ENCODE peak calls at places on chromosomes 4 and X, in five cellular contexts. M, Z, O, I and X are unnamed samples.
A peak's percentile ranks its signal among the peaks of the same experiment; 100 is the strongest.

GRCh38 chrX:794311-794710 is 163.7 kb downstream of the SHOX start:
- DNase-seq in M (no peak), I (no peak), Z (no peak), O (no peak), X (no peak)

GRCh38 chr4:168098257-168098717 is 6.0 kb downstream of the ANXA10 start:
- DNase-seq in I (no peak), Z (peak; percentile 56), M (no peak), O (peak; percentile 77), X (peak; percentile 52)

GRCh38 chr4:8646296-8647093 is 53.9 kb downstream of the CPZ start:
- DNase-seq in M (no peak), O (no peak), Z (no peak), I (no peak), X (no peak)

GRCh38 chrX:123155327-123155726 is 28.8 kb upstream of the GRIA3 start:
- DNase-seq in O (peak; percentile 12), I (no peak), Z (no peak), M (no peak), X (peak; percentile 28)

GRCh38 chrX:3639236-3639635 is 74.2 kb downstream of the PRKX start:
- DNase-seq in I (no peak), Z (no peak), M (no peak), O (no peak), X (no peak)

GRCh38 chrX:45083314-45083713 is 117.4 kb downstream of the DIPK2B start:
- DNase-seq in I (no peak), M (no peak), Z (no peak), O (peak; percentile 25), X (no peak)

GRCh38 chrX:49155243-49155899 is 7.2 kb upstream of the MAGIX start:
- DNase-seq in Z (peak; percentile 80), O (peak; percentile 69), I (no peak), M (peak; percentile 30), X (peak; percentile 82)

GRCh38 chr4:184826315-184827266 is 823 bp upstream of the ACSL1 start:
- DNase-seq in O (peak; percentile 25), I (peak; percentile 50), Z (no peak), M (no peak), X (no peak)

GRCh38 chr4:27760176-27760575 is 899.5 kb downstream of the STIM2 start:
- DNase-seq in Z (no peak), I (no peak), O (no peak), M (no peak), X (no peak)

GRCh38 chrX:44025611-44026010 is 52.4 kb upstream of the NDP start:
- DNase-seq in I (no peak), M (no peak), O (peak; percentile 47), Z (peak; percentile 58), X (no peak)

GRCh38 chrX:48504261-48504660 is 4.5 kb upstream of the PORCN start:
- DNase-seq in M (no peak), O (no peak), Z (no peak), I (no peak), X (no peak)

GRCh38 chr4:177246636-177247584 is 62.8 kb upstream of the NEIL3 start:
- DNase-seq in O (peak; percentile 52), I (no peak), M (no peak), Z (peak; percentile 25), X (no peak)

GRCh38 chr4:6343950-6344408 is 74.3 kb downstream of the WFS1 start:
- DNase-seq in O (peak; percentile 86), Z (peak; percentile 44), M (peak; percentile 68), I (no peak), X (peak; percentile 84)

GRCh38 chr4:123976285-123976684 is 579.7 kb downstream of the SPRY1 start:
- DNase-seq in O (peak; percentile 34), Z (peak; percentile 32), M (no peak), I (no peak), X (no peak)

GRCh38 chrX:74015379-74016019 is 288.5 kb upstream of the ZCCHC13 start:
- DNase-seq in O (peak; percentile 78), I (no peak), Z (peak; percentile 88), M (peak; percentile 59), X (peak; percentile 86)

GRCh38 chr4:108825737-108826136 is 62.9 kb upstream of the ETNPPL start:
- DNase-seq in Z (no peak), O (no peak), I (no peak), M (no peak), X (no peak)

GRCh38 chr4:147299205-147299604 is 181.7 kb upstream of the EDNRA start:
- DNase-seq in I (no peak), Z (peak; percentile 25), M (no peak), O (no peak), X (no peak)

GRCh38 chrX:27889878-27890277 is 82.1 kb downstream of the MAGEB10 start:
- DNase-seq in I (no peak), O (no peak), Z (no peak), M (no peak), X (no peak)

GRCh38 chr4:36187723-36188333 is 56.5 kb downstream of the ARAP2 start:
- DNase-seq in M (no peak), Z (peak; percentile 57), I (no peak), O (peak; percentile 33), X (peak; percentile 42)

GRCh38 chrX:54306379-54306778 is 51.5 kb downstream of the WNK3 start:
- DNase-seq in O (no peak), M (no peak), Z (no peak), I (no peak), X (no peak)

GRCh38 chrX:110006826-110007375 is 4.0 kb downstream of the TMEM164 start:
- DNase-seq in I (no peak), O (no peak), M (no peak), Z (no peak), X (no peak)

GRCh38 chr4:79673898-79674297 is 265.9 kb upstream of the GK2 start:
- DNase-seq in M (no peak), Z (no peak), I (no peak), O (no peak), X (no peak)

GRCh38 chr4:81256059-81256635 is 41.1 kb upstream of the PRKG2 start:
- DNase-seq in Z (no peak), O (no peak), I (no peak), M (no peak), X (no peak)

GRCh38 chrX:13404364-13404763 is 84.5 kb upstream of the ATXN3L start:
- DNase-seq in I (no peak), O (no peak), Z (no peak), M (no peak), X (no peak)

GRCh38 chrX:12332786-12333347 is 194.6 kb downstream of the FRMPD4 start:
- DNase-seq in I (no peak), Z (no peak), O (no peak), M (no peak), X (no peak)

GRCh38 chrX:11687157-11687556 is 21.4 kb upstream of the ARHGAP6 start:
- DNase-seq in O (no peak), Z (no peak), M (no peak), I (no peak), X (no peak)

GRCh38 chr4:83109480-83110221 is 4.9 kb downstream of the PLAC8 start:
- DNase-seq in I (peak; percentile 36), Z (peak; percentile 20), M (peak; percentile 52), O (no peak), X (no peak)

GRCh38 chr4:76897522-76898384 is at the start of gene SOWAHB:
- DNase-seq in O (no peak), Z (no peak), I (no peak), M (peak; percentile 81), X (peak; percentile 52)

GRCh38 chr4:101981756-101982155 is 191.2 kb downstream of the BANK1 start:
- DNase-seq in O (no peak), I (no peak), M (peak; percentile 59), Z (no peak), X (no peak)

GRCh38 chr4:184457530-184458249 is 16.7 kb downstream of the IRF2 start:
- DNase-seq in M (no peak), O (peak; percentile 48), I (no peak), Z (no peak), X (no peak)

GRCh38 chrX:22389544-22390243 is 117.0 kb downstream of the CBLL2 start:
- DNase-seq in Z (peak; percentile 85), O (peak; percentile 80), M (no peak), I (no peak), X (peak; percentile 59)

GRCh38 chrX:47644557-47645091 is 5.7 kb downstream of the ELK1 start:
- DNase-seq in Z (no peak), I (no peak), O (peak; percentile 63), M (no peak), X (peak; percentile 23)

GRCh38 chr4:186820371-186820990 is 96.8 kb upstream of the FAT1 start:
- DNase-seq in I (peak; percentile 58), O (peak; percentile 68), Z (peak; percentile 71), M (peak; percentile 40), X (peak; percentile 46)

DNA sequence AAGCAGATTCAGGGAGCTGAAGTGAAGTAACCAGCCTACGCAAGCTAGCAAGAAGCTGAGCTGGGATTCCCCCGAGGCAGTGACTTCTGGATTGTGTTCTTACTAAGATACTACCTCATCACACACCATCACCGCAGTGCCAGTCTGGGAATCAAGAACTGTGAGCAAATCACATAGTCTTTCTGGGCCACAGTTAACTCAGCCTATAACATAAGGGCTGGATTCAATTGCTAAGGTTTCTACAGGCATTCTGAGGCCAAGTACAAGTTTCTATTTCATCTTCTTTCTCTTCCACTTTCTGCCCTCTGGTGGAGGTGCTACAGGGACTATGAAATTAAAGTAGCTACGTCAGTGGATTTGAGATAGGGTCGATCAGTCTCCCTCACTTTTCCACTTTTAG is 1.4 kb upstream of the CORIN start:
- DNase-seq in M (no peak), O (peak; percentile 91), Z (peak; percentile 54), I (no peak), X (no peak)
- TF ChIP-seq CTCF in M (no peak), O (peak; percentile 43), Z (peak; percentile 44), I (peak; percentile 36), X (no peak)

DNA sequence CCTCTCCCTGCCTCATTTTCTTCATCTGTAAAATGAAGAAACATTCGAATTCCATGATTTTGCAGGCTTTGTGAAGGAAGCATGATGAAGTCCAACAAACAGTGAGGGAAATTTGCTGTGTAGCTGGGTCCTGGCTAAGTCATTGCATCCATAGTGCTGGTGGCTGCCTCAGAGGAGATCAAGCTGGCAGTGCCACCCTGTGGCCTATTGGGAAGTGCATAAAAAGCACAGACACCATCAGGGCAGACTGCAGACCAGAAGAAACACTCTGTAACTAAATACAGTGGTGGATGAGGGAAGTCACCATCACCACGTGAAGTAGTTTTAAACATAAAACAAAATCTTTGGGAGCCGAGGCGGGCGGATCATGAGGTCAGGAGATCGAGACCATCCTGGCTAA is 40.7 kb upstream of the DDX3X start:
- DNase-seq in I (no peak), M (no peak), Z (no peak), O (no peak), X (peak; percentile 33)
- TF ChIP-seq CTCF in I (no peak), M (no peak), Z (peak; percentile 31), O (no peak), X (no peak)

GRCh38 chrX:136339702-136340101 is 38.9 kb downstream of the ADGRG4 start:
- DNase-seq in O (no peak), Z (no peak), M (no peak), I (no peak), X (no peak)

DNA sequence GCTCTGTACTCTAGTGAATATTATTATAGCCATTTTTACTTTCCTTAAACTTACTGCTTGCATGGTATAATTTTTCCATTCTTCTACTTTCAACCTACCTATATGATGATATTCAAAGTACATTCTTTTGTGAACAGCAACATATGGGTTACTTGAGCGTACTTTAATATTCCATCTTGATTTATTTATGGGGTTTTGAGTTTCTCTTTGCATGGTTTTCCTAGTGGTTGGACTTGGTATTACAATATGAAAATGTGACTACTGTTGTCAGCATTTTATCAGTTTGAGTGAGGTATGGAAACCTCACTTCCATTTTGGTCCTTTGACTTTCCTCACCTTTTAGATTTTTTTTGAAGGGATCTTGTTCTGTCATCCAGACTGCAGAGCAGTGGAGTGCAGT is 35.9 kb downstream of the ADGRG4 start:
- DNase-seq in O (peak; percentile 10), Z (no peak), M (no peak), I (no peak), X (peak; percentile 14)
- TF ChIP-seq CTCF in O (peak; percentile 20), Z (peak; percentile 28), M (peak; percentile 26), I (no peak), X (no peak)

GRCh38 chr4:4327652-4328121 is 37.6 kb downstream of the ZBTB49 start:
- DNase-seq in M (no peak), Z (no peak), I (peak; percentile 57), O (peak; percentile 54), X (peak; percentile 7)
- TF ChIP-seq CTCF in M (no peak), Z (peak; percentile 43), I (peak; percentile 29), O (peak; percentile 57), X (peak; percentile 12)